ENCODE peak calls at places on chromosome 19, in four cellular contexts. O, F, U and L are unnamed samples.
A peak's percentile ranks its signal among the peaks of the same experiment; 100 is the strongest.

GRCh38 chr19:43738780-43739211 is 16.0 kb downstream of the SMG9 start:
- DNase-seq in O (no peak), F (no peak), U (no peak), L (no peak)

GRCh38 chr19:4305253-4305612 is 835 bp downstream of the FSD1 start:
- DNase-seq in O (no peak), F (no peak), U (no peak), L (no peak)

GRCh38 chr19:57171551-57172081 is 4.3 kb upstream of the DUXA start:
- DNase-seq in O (peak; percentile 14), F (no peak), U (peak; percentile 31), L (no peak)

GRCh38 chr19:12453495-12453894 is 12.7 kb upstream of the ZNF443 start:
- DNase-seq in O (no peak), F (peak; percentile 21), U (no peak), L (no peak)

GRCh38 chr19:57443121-57443696 is 8.1 kb downstream of the ZNF749 start:
- DNase-seq in O (no peak), F (no peak), U (no peak), L (no peak)

GRCh38 chr19:48190288-48191284 is 20.1 kb downstream of the ZSWIM9 start:
- DNase-seq in O (peak; percentile 23), F (no peak), U (no peak), L (no peak)

GRCh38 chr19:44846455-44847143 is 502 bp downstream of the NECTIN2 start:
- DNase-seq in O (no peak), F (no peak), U (no peak), L (no peak)

GRCh38 chr19:2446390-2446789 is 10.4 kb downstream of the LMNB2 start:
- DNase-seq in O (no peak), F (peak; percentile 84), U (no peak), L (peak; percentile 54)

GRCh38 chr19:47628058-47628771 is 19.3 kb downstream of the BICRA start:
- DNase-seq in O (no peak), F (no peak), U (no peak), L (no peak)

GRCh38 chr19:30895946-30896345 is 453.3 kb downstream of the TSHZ3 start:
- DNase-seq in O (no peak), F (no peak), U (no peak), L (no peak)

GRCh38 chr19:2240881-2241760 is 4.5 kb downstream of the SF3A2 start:
- DNase-seq in O (no peak), F (no peak), U (no peak), L (no peak)

GRCh38 chr19:3193256-3194062 is 7.7 kb downstream of the NCLN start:
- DNase-seq in O (no peak), F (no peak), U (no peak), L (no peak)

GRCh38 chr19:34806976-34807860 is 34.2 kb upstream of the ZNF599 start:
- DNase-seq in O (no peak), F (no peak), U (no peak), L (no peak)

GRCh38 chr19:10271543-10272086 is 695 bp downstream of the ICAM1 start:
- DNase-seq in O (no peak), F (no peak), U (no peak), L (no peak)

GRCh38 chr19:46661020-46661731 is at the start of gene DACT3:
- DNase-seq in O (peak; percentile 100), F (peak; percentile 99), U (peak; percentile 100), L (peak; percentile 99)

GRCh38 chr19:38023245-38023644 is 116.2 kb downstream of the SIPA1L3 start:
- DNase-seq in O (no peak), F (no peak), U (no peak), L (no peak)

GRCh38 chr19:658916-659839 is 3.8 kb downstream of the RNF126 start:
- DNase-seq in O (no peak), F (no peak), U (peak; percentile 65), L (no peak)

GRCh38 chr19:33580645-33581037 is 41.1 kb upstream of the CHST8 start:
- DNase-seq in O (no peak), F (no peak), U (no peak), L (no peak)

GRCh38 chr19:18419699-18420460 is 682 bp downstream of the SSBP4 start:
- DNase-seq in O (no peak), F (no peak), U (no peak), L (no peak)

GRCh38 chr19:45564131-45564780 is 20.3 kb downstream of the OPA3 start:
- DNase-seq in O (no peak), F (no peak), U (no peak), L (no peak)